ENCODE peak calls at places on chromosome 20, in four cellular contexts. One of them, this sample, is unnamed.

GRCh38 chr20:62355527-62356142 is 11.5 kb downstream of the LAMA5 start:
- DNase-seq in H1: no peak
- DNase-seq in HepG2: peak
- DNase-seq in K562: no peak
- DNase-seq in this sample: no peak

GRCh38 chr20:53621482-53622246 is 28.0 kb upstream of the ZNF217 start:
- DNase-seq in H1: no peak
- DNase-seq in HepG2: peak
- DNase-seq in K562: peak
- DNase-seq in this sample: peak

GRCh38 chr20:37786043-37786442 is 92.2 kb downstream of the CTNNBL1 start:
- DNase-seq in H1: no peak
- DNase-seq in HepG2: no peak
- DNase-seq in K562: no peak
- DNase-seq in this sample: no peak

GRCh38 chr20:1491281-1491840 is at the start of gene SIRPB2:
- DNase-seq in H1: no peak
- DNase-seq in HepG2: no peak
- DNase-seq in K562: no peak
- DNase-seq in this sample: no peak

GRCh38 chr20:40160151-40160550 is 528.9 kb downstream of the MAFB start:
- DNase-seq in H1: peak
- DNase-seq in HepG2: peak
- DNase-seq in K562: peak
- DNase-seq in this sample: peak

GRCh38 chr20:52676282-52676995 is 295.7 kb upstream of the TSHZ2 start:
- DNase-seq in H1: no peak
- DNase-seq in HepG2: no peak
- DNase-seq in K562: no peak
- DNase-seq in this sample: no peak

GRCh38 chr20:19292254-19292653 is 79.8 kb downstream of the SLC24A3 start:
- DNase-seq in H1: no peak
- DNase-seq in HepG2: no peak
- DNase-seq in K562: no peak
- DNase-seq in this sample: no peak

GRCh38 chr20:48850257-48850656 is 22.5 kb upstream of the PREX1 start:
- DNase-seq in H1: no peak
- DNase-seq in HepG2: no peak
- DNase-seq in K562: no peak
- DNase-seq in this sample: no peak

GRCh38 chr20:5780233-5781217 is 30.3 kb downstream of the SHLD1 start:
- DNase-seq in H1: no peak
- DNase-seq in HepG2: no peak
- DNase-seq in K562: peak
- DNase-seq in this sample: no peak

GRCh38 chr20:9225879-9226278 is 157.0 kb downstream of the PLCB4 start:
- DNase-seq in H1: no peak
- DNase-seq in HepG2: no peak
- DNase-seq in K562: no peak
- DNase-seq in this sample: no peak

GRCh38 chr20:39269031-39269461 is 306.9 kb downstream of the DHX35 start:
- DNase-seq in H1: no peak
- DNase-seq in HepG2: peak
- DNase-seq in K562: peak
- DNase-seq in this sample: no peak

GRCh38 chr20:382291-383115 is 1.9 kb downstream of the TRIB3 start:
- DNase-seq in H1: no peak
- DNase-seq in HepG2: no peak
- DNase-seq in K562: no peak
- DNase-seq in this sample: no peak

GRCh38 chr20:25083773-25084615 is 2.1 kb upstream of the VSX1 start:
- DNase-seq in H1: no peak
- DNase-seq in HepG2: no peak
- DNase-seq in K562: no peak
- DNase-seq in this sample: no peak

GRCh38 chr20:19973920-19974620 is 43.1 kb upstream of the NAA20 start:
- DNase-seq in H1: no peak
- DNase-seq in HepG2: no peak
- DNase-seq in K562: no peak
- DNase-seq in this sample: no peak

GRCh38 chr20:10303852-10304251 is 85.2 kb downstream of the SNAP25 start:
- DNase-seq in H1: no peak
- DNase-seq in HepG2: no peak
- DNase-seq in K562: no peak
- DNase-seq in this sample: no peak

GRCh38 chr20:54267510-54268003 is 59.7 kb downstream of the PFDN4 start:
- DNase-seq in H1: peak
- DNase-seq in HepG2: peak
- DNase-seq in K562: no peak
- DNase-seq in this sample: no peak

GRCh38 chr20:38430679-38431325 is 4.3 kb downstream of the SNHG17 start:
- DNase-seq in H1: no peak
- DNase-seq in HepG2: no peak
- DNase-seq in K562: no peak
- DNase-seq in this sample: no peak

GRCh38 chr20:38460040-38460623 is 12.5 kb upstream of the RALGAPB start:
- DNase-seq in H1: no peak
- DNase-seq in HepG2: peak
- DNase-seq in K562: peak
- DNase-seq in this sample: no peak

GRCh38 chr20:24778585-24779031 is 170.5 kb upstream of the CST7 start:
- DNase-seq in H1: no peak
- DNase-seq in HepG2: no peak
- DNase-seq in K562: no peak
- DNase-seq in this sample: no peak

GRCh38 chr20:1474817-1475603 is 8.4 kb upstream of the NSFL1C start:
- DNase-seq in H1: no peak
- DNase-seq in HepG2: no peak
- DNase-seq in K562: no peak
- DNase-seq in this sample: no peak

GRCh38 chr20:38191654-38192053 is 26.6 kb upstream of the TGM2 start:
- DNase-seq in H1: no peak
- DNase-seq in HepG2: no peak
- DNase-seq in K562: no peak
- DNase-seq in this sample: no peak

GRCh38 chr20:6768228-6769185 is 1.0 kb downstream of the BMP2 start:
- DNase-seq in H1: no peak
- DNase-seq in HepG2: no peak
- DNase-seq in K562: no peak
- DNase-seq in this sample: no peak

GRCh38 chr20:32580608-32580969 is 4.5 kb downstream of the NOL4L start:
- DNase-seq in H1: no peak
- DNase-seq in HepG2: no peak
- DNase-seq in K562: no peak
- DNase-seq in this sample: no peak

GRCh38 chr20:58102744-58103516 is 125.5 kb downstream of the ANKRD60 start:
- DNase-seq in H1: no peak
- DNase-seq in HepG2: no peak
- DNase-seq in K562: no peak
- DNase-seq in this sample: no peak

GRCh38 chr20:58719971-58720371 is 27.4 kb downstream of the NPEPL1 start:
- DNase-seq in H1: no peak
- DNase-seq in HepG2: no peak
- DNase-seq in K562: no peak
- DNase-seq in this sample: no peak

DNA sequence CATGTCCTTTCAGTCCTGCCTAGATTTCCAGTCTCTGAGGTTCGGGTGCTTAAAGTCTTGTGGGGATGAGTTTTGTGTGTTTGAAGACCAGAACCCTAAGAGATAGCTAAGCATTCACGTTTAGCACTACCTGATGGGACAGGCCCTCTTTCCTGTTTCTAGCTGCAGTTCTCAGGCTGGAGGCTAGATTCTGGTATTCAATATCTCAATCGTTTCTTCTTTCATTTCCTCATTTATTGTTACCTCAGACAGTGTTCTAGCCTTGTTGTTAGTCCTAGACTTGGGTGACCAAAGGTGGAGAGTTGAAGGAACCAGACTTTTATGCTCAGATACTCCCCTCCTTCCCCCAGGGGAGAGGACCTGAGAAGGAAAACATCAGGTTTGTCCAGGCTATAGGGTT is 16.8 kb downstream of the CEP250 start:
- DNase-seq in H1: no peak
- DNase-seq in HepG2: no peak
- DNase-seq in K562: no peak
- DNase-seq in this sample: no peak
- TF ChIP-seq CBX5 in H1: no peak
- TF ChIP-seq CBX5 in HepG2: no peak
- TF ChIP-seq CBX5 in K562: no peak
- TF ChIP-seq CBX5 in this sample: no peak

DNA sequence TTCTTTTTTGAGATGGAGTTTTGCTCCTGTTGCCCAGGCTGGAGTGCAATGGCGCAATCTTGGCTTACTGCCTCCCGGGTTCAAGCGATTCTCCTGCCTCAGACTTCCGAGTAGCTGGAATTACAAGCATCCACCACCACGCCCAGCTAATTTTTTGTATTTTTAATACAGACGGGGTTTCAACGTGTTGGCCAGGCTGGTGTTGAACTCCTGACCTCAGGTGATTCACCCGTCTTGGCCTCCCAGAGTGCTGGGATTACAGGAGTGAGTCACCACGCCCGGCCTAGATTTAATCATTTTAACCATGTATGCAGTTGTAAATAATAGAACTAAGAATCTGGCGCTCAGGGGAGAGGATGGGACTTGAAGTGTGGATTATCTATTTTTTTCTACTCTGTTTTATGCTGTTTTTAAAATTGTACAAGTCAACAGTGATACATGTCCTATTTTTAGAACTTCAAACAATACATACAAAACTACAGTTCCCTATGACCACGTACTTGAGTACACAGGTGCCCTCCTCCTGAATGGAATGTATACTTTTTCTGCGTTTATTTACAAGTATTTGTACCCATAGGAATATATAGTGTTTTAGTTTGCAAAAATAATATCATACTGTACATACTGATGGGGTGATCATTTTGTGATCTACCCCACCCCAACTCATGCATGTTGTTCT is 27.8 kb downstream of the ITCH start:
- DNase-seq in H1: peak
- DNase-seq in HepG2: peak
- DNase-seq in K562: peak
- DNase-seq in this sample: no peak
- TF ChIP-seq CBX5 in H1: no peak
- TF ChIP-seq CBX5 in HepG2: no peak
- TF ChIP-seq CBX5 in K562: no peak
- TF ChIP-seq CBX5 in this sample: no peak

GRCh38 chr20:47238780-47239769 is 117.4 kb downstream of the ZMYND8 start:
- DNase-seq in H1: no peak
- DNase-seq in HepG2: no peak
- DNase-seq in K562: no peak
- DNase-seq in this sample: no peak

GRCh38 chr20:47243003-47243402 is 113.5 kb downstream of the ZMYND8 start:
- DNase-seq in H1: no peak
- DNase-seq in HepG2: no peak
- DNase-seq in K562: no peak
- DNase-seq in this sample: no peak

GRCh38 chr20:47243906-47244305 is 112.6 kb downstream of the ZMYND8 start:
- DNase-seq in H1: no peak
- DNase-seq in HepG2: no peak
- DNase-seq in K562: no peak
- DNase-seq in this sample: no peak

GRCh38 chr20:47244451-47244850 is 112.0 kb downstream of the ZMYND8 start:
- DNase-seq in H1: no peak
- DNase-seq in HepG2: no peak
- DNase-seq in K562: no peak
- DNase-seq in this sample: no peak

GRCh38 chr20:47241345-47241781 is 115.1 kb downstream of the ZMYND8 start:
- DNase-seq in H1: no peak
- DNase-seq in HepG2: no peak
- DNase-seq in K562: no peak
- DNase-seq in this sample: no peak
- TF ChIP-seq CBX5 in H1: no peak
- TF ChIP-seq CBX5 in HepG2: no peak
- TF ChIP-seq CBX5 in K562: no peak
- TF ChIP-seq CBX5 in this sample: no peak

GRCh38 chr20:44810391-44811149 is at the start of gene RIMS4:
- DNase-seq in H1: no peak
- DNase-seq in HepG2: no peak
- DNase-seq in K562: no peak
- DNase-seq in this sample: no peak
- TF ChIP-seq CBX5 in H1: no peak
- TF ChIP-seq CBX5 in HepG2: no peak
- TF ChIP-seq CBX5 in K562: no peak
- TF ChIP-seq CBX5 in this sample: no peak

DNA sequence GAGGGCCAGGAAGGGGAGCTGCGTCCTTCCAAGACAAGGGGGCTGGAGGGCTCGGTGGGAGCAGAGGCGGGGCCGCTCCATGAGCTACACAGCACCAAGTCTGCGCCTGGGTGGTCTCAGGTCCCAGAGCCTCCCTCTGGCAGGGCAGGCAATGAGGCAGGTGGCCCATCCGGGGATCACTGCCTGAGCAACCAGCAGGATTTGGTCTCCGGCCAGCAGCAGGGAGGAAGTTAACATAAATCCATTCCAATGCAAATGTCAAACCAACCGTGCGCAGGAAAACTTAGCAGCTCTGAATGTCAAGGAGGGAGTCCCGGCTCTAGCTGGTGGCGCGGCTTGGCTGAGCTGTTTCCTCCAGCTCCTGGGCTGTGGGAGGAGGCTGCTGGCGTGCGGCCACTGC is 32.9 kb upstream of the CHRNA4 start:
- DNase-seq in H1: peak
- DNase-seq in HepG2: no peak
- DNase-seq in K562: no peak
- DNase-seq in this sample: no peak
- TF ChIP-seq CBX5 in H1: no peak
- TF ChIP-seq CBX5 in HepG2: no peak
- TF ChIP-seq CBX5 in K562: no peak
- TF ChIP-seq CBX5 in this sample: no peak